ENCODE peak calls at places on chromosomes 4 and X, in four cellular contexts. One of them, this sample, is unnamed.
A peak's percentile ranks its signal among the peaks of the same experiment; 100 is the strongest.

GRCh38 chr4:113760094-113760851 is 1.3 kb downstream of the CAMK2D start:
- DNase-seq in omental fat pad: peak; percentile 43
- DNase-seq in cardiac fibroblast: peak; percentile 67
- DNase-seq in M059J: peak; percentile 55
- DNase-seq in this sample: peak; percentile 30

GRCh38 chrX:29617276-29617675 is 598.1 kb upstream of the MAGEB2 start:
- DNase-seq in omental fat pad: no peak
- DNase-seq in cardiac fibroblast: peak; percentile 32
- DNase-seq in M059J: peak; percentile 65
- DNase-seq in this sample: no peak

GRCh38 chr4:182235016-182235415 is 8.2 kb upstream of the TENM3 start:
- DNase-seq in omental fat pad: no peak
- DNase-seq in M059J: peak; percentile 79
- DNase-seq in cardiac fibroblast: no peak
- DNase-seq in this sample: peak; percentile 56

GRCh38 chr4:56218230-56218895 is 168.9 kb downstream of the AASDH start:
- DNase-seq in cardiac fibroblast: no peak
- DNase-seq in omental fat pad: no peak
- DNase-seq in M059J: no peak
- DNase-seq in this sample: no peak

GRCh38 chr4:88360256-88360655 is 18.4 kb upstream of the HERC6 start:
- DNase-seq in M059J: no peak
- DNase-seq in cardiac fibroblast: no peak
- DNase-seq in omental fat pad: no peak
- DNase-seq in this sample: no peak

GRCh38 chr4:151165205-151166000 is 66.0 kb downstream of the RPS3A start:
- DNase-seq in omental fat pad: no peak
- DNase-seq in M059J: no peak
- DNase-seq in cardiac fibroblast: no peak
- DNase-seq in this sample: peak; percentile 89

GRCh38 chrX:154991039-154991438 is 31.5 kb downstream of the F8 start:
- DNase-seq in omental fat pad: no peak
- DNase-seq in M059J: no peak
- DNase-seq in cardiac fibroblast: no peak
- DNase-seq in this sample: no peak

GRCh38 chr4:180827610-180828009 is 1415.6 kb upstream of the TENM3 start:
- DNase-seq in cardiac fibroblast: peak; percentile 6
- DNase-seq in omental fat pad: no peak
- DNase-seq in M059J: peak; percentile 52
- DNase-seq in this sample: no peak

GRCh38 chr4:92969650-92970370 is 666.0 kb downstream of the GRID2 start:
- DNase-seq in omental fat pad: no peak
- DNase-seq in M059J: peak; percentile 82
- DNase-seq in cardiac fibroblast: peak; percentile 87
- DNase-seq in this sample: peak; percentile 54

GRCh38 chrX:102339312-102340298 is 92.6 kb downstream of the NXF2 start:
- DNase-seq in M059J: peak; percentile 4
- DNase-seq in cardiac fibroblast: no peak
- DNase-seq in omental fat pad: no peak
- DNase-seq in this sample: no peak

GRCh38 chr4:176123710-176124407 is 58.2 kb downstream of the WDR17 start:
- DNase-seq in omental fat pad: no peak
- DNase-seq in M059J: peak; percentile 30
- DNase-seq in cardiac fibroblast: peak; percentile 14
- DNase-seq in this sample: no peak

GRCh38 chr4:108885211-108885610 is 122.4 kb upstream of the ETNPPL start:
- DNase-seq in M059J: peak; percentile 15
- DNase-seq in omental fat pad: no peak
- DNase-seq in cardiac fibroblast: peak; percentile 23
- DNase-seq in this sample: peak; percentile 63

GRCh38 chr4:139962130-139962684 is 191.8 kb downstream of the MAML3 start:
- DNase-seq in M059J: no peak
- DNase-seq in cardiac fibroblast: no peak
- DNase-seq in omental fat pad: no peak
- DNase-seq in this sample: no peak

GRCh38 chr4:143375326-143376073 is 38.8 kb downstream of the GAB1 start:
- DNase-seq in omental fat pad: no peak
- DNase-seq in cardiac fibroblast: peak; percentile 47
- DNase-seq in M059J: peak; percentile 36
- DNase-seq in this sample: no peak

GRCh38 chr4:140309124-140309870 is 64.1 kb upstream of the SCOC start:
- DNase-seq in omental fat pad: no peak
- DNase-seq in cardiac fibroblast: no peak
- DNase-seq in M059J: peak; percentile 61
- DNase-seq in this sample: no peak

GRCh38 chrX:48801281-48802088 is at the start of gene HDAC6:
- DNase-seq in omental fat pad: peak; percentile 66
- DNase-seq in cardiac fibroblast: peak; percentile 99
- DNase-seq in M059J: peak; percentile 99
- DNase-seq in this sample: peak; percentile 98

GRCh38 chrX:119935215-119935893 is 8.2 kb downstream of the NKAP start:
- DNase-seq in cardiac fibroblast: no peak
- DNase-seq in M059J: no peak
- DNase-seq in omental fat pad: no peak
- DNase-seq in this sample: no peak

GRCh38 chrX:1581132-1581531 is 10.3 kb upstream of the AKAP17A start:
- DNase-seq in M059J: peak; percentile 70
- DNase-seq in cardiac fibroblast: peak; percentile 40
- DNase-seq in omental fat pad: peak; percentile 63
- DNase-seq in this sample: peak; percentile 50

GRCh38 chr4:116599859-116600258 is 485.5 kb downstream of the TRAM1L1 start:
- DNase-seq in M059J: no peak
- DNase-seq in omental fat pad: no peak
- DNase-seq in cardiac fibroblast: no peak
- DNase-seq in this sample: no peak

GRCh38 chr4:16721618-16722291 is 176.7 kb downstream of the LDB2 start:
- DNase-seq in M059J: peak; percentile 85
- DNase-seq in cardiac fibroblast: peak; percentile 89
- DNase-seq in omental fat pad: no peak
- DNase-seq in this sample: no peak

GRCh38 chr4:182871616-182872015 is 45.6 kb downstream of the DCTD start:
- DNase-seq in cardiac fibroblast: no peak
- DNase-seq in omental fat pad: no peak
- DNase-seq in M059J: no peak
- DNase-seq in this sample: no peak

GRCh38 chrX:130831347-130831722 is 71.7 kb downstream of the ENOX2 start:
- DNase-seq in M059J: no peak
- DNase-seq in cardiac fibroblast: no peak
- DNase-seq in omental fat pad: no peak
- DNase-seq in this sample: no peak

GRCh38 chrX:119399772-119400101 is 601 bp downstream of the SLC25A43 start:
- DNase-seq in cardiac fibroblast: peak; percentile 33
- DNase-seq in M059J: peak; percentile 37
- DNase-seq in omental fat pad: no peak
- DNase-seq in this sample: no peak

GRCh38 chr4:165493359-165493758 is 114.6 kb downstream of the CPE start:
- DNase-seq in cardiac fibroblast: peak; percentile 80
- DNase-seq in M059J: no peak
- DNase-seq in omental fat pad: peak; percentile 38
- DNase-seq in this sample: peak; percentile 47

GRCh38 chr4:147463065-147463464 is 17.8 kb upstream of the EDNRA start:
- DNase-seq in omental fat pad: no peak
- DNase-seq in M059J: no peak
- DNase-seq in cardiac fibroblast: no peak
- DNase-seq in this sample: no peak